ENCODE peak calls at places on chromosome 21, in nine cellular contexts. T is H9; V is HuH-7; F is esophagus muscularis mucosa; U is left ventricle myocardium inferior; Q is suprapubic skin; S is stimulated activated CD8-positive, alpha-beta memory T cell treated with anti-CD3 and anti-CD28 coated beads, Interleukin-7, amount 100 ng/mL, for 1 hour; Y is activated T-helper 1 cell treated with anti-CD3 and anti-CD28 coated beads, Interleukin-2, amount 50 U/mL, for 16 hours; W is effector CD4-positive, alpha-beta T cell. J is an unnamed sample.

GRCh38 chr21:35859677-35860076 is 200.6 kb downstream of the SETD4 start:
- DNase-seq in T (no peak), V (no peak), F (no peak), U (no peak), Q (no peak), S (no peak), Y (no peak), W (no peak), J (no peak)

GRCh38 chr21:34670220-34670961 is 1.6 kb downstream of the CLIC6 start:
- DNase-seq in T (peak), V (peak), F (no peak), U (no peak), Q (no peak), S (no peak), Y (no peak), W (no peak), J (peak)

GRCh38 chr21:34844924-34845238 is 176.1 kb downstream of the CLIC6 start:
- DNase-seq in T (no peak), V (no peak), F (no peak), U (no peak), Q (peak), S (no peak), Y (no peak), W (no peak), J (no peak)

GRCh38 chr21:33680870-33681269 is 38.6 kb downstream of the ITSN1 start:
- DNase-seq in T (no peak), V (no peak), F (no peak), U (no peak), Q (no peak), S (no peak), Y (no peak), W (no peak), J (no peak)

GRCh38 chr21:27149034-27149433 is 182.1 kb upstream of the ADAMTS5 start:
- DNase-seq in T (no peak), V (no peak), F (no peak), U (no peak), Q (no peak), S (no peak), Y (no peak), W (no peak), J (no peak)

GRCh38 chr21:44094832-44095231 is 12.4 kb upstream of the PWP2 start:
- DNase-seq in T (no peak), V (no peak), F (no peak), U (no peak), Q (no peak), S (no peak), Y (no peak), W (no peak), J (no peak)

GRCh38 chr21:42199488-42200463 is 19.2 kb upstream of the ABCG1 start:
- DNase-seq in T (no peak), V (peak), F (no peak), U (no peak), Q (no peak), S (no peak), Y (no peak), W (no peak), J (no peak)

GRCh38 chr21:44051462-44051941 is 39.4 kb downstream of the TRAPPC10 start:
- DNase-seq in T (no peak), V (no peak), F (no peak), U (peak), Q (no peak), S (no peak), Y (no peak), W (no peak), J (no peak)

GRCh38 chr21:14072761-14073535 is 137.8 kb downstream of the LIPI start:
- DNase-seq in T (peak), V (no peak), F (no peak), U (no peak), Q (no peak), S (no peak), Y (no peak), W (no peak), J (no peak)

J was measured in WTC11.